ENCODE peak calls at places on chromosomes 2 and 18, in five cellular contexts. One of them, this sample, is unnamed.

GRCh38 chr2:190659553-190659952 is 10.7 kb downstream of the NAB1 start:
- DNase-seq in neural progenitor cell: no peak
- DNase-seq in ovary: no peak
- DNase-seq in body of pancreas: no peak
- DNase-seq in choroid plexus epithelial cell: no peak
- DNase-seq in this sample: no peak

GRCh38 chr2:8453904-8454302 is 228.0 kb upstream of the ID2 start:
- DNase-seq in neural progenitor cell: no peak
- DNase-seq in ovary: no peak
- DNase-seq in body of pancreas: no peak
- DNase-seq in choroid plexus epithelial cell: no peak
- DNase-seq in this sample: peak

GRCh38 chr2:240925576-240926515 is 19.7 kb downstream of the CROCC2 start:
- DNase-seq in neural progenitor cell: no peak
- DNase-seq in body of pancreas: peak
- DNase-seq in ovary: peak
- DNase-seq in choroid plexus epithelial cell: no peak
- DNase-seq in this sample: peak

GRCh38 chr18:63363951-63364350 is 3.1 kb downstream of the KDSR start:
- DNase-seq in ovary: no peak
- DNase-seq in choroid plexus epithelial cell: no peak
- DNase-seq in body of pancreas: no peak
- DNase-seq in neural progenitor cell: no peak
- DNase-seq in this sample: no peak

GRCh38 chr2:126808929-126809328 is 89.8 kb upstream of the TEX51 start:
- DNase-seq in ovary: no peak
- DNase-seq in neural progenitor cell: peak
- DNase-seq in choroid plexus epithelial cell: no peak
- DNase-seq in body of pancreas: no peak
- DNase-seq in this sample: no peak

GRCh38 chr2:30230855-30231725 is at the start of gene LBH:
- DNase-seq in neural progenitor cell: peak
- DNase-seq in choroid plexus epithelial cell: peak
- DNase-seq in body of pancreas: peak
- DNase-seq in ovary: peak
- DNase-seq in this sample: peak

GRCh38 chr2:156697906-156698305 is 261.7 kb downstream of the GPD2 start:
- DNase-seq in body of pancreas: no peak
- DNase-seq in neural progenitor cell: no peak
- DNase-seq in ovary: no peak
- DNase-seq in choroid plexus epithelial cell: no peak
- DNase-seq in this sample: no peak

GRCh38 chr2:222671259-222672067 is at the start of gene MOGAT1:
- DNase-seq in choroid plexus epithelial cell: no peak
- DNase-seq in neural progenitor cell: peak
- DNase-seq in ovary: peak
- DNase-seq in body of pancreas: peak
- DNase-seq in this sample: peak

GRCh38 chr2:157903051-157903625 is 27.0 kb upstream of the ACVR1 start:
- DNase-seq in body of pancreas: no peak
- DNase-seq in choroid plexus epithelial cell: no peak
- DNase-seq in ovary: no peak
- DNase-seq in neural progenitor cell: no peak
- DNase-seq in this sample: no peak

GRCh38 chr2:116141891-116142474 is 1672.5 kb upstream of the DDX18 start:
- DNase-seq in choroid plexus epithelial cell: no peak
- DNase-seq in body of pancreas: no peak
- DNase-seq in neural progenitor cell: no peak
- DNase-seq in ovary: no peak
- DNase-seq in this sample: no peak

GRCh38 chr2:100350661-100351185 is 28.4 kb upstream of the LONRF2 start:
- DNase-seq in neural progenitor cell: no peak
- DNase-seq in body of pancreas: no peak
- DNase-seq in choroid plexus epithelial cell: peak
- DNase-seq in ovary: peak
- DNase-seq in this sample: no peak

GRCh38 chr2:148746973-148747372 is 102.4 kb downstream of the EPC2 start:
- DNase-seq in neural progenitor cell: no peak
- DNase-seq in choroid plexus epithelial cell: no peak
- DNase-seq in ovary: no peak
- DNase-seq in body of pancreas: no peak
- DNase-seq in this sample: no peak

GRCh38 chr2:229270551-229271410 is at the start of gene PID1:
- DNase-seq in neural progenitor cell: peak
- DNase-seq in ovary: peak
- DNase-seq in body of pancreas: peak
- DNase-seq in choroid plexus epithelial cell: peak
- DNase-seq in this sample: peak

GRCh38 chr2:53987336-53987921 is 16.6 kb upstream of the PSME4 start:
- DNase-seq in neural progenitor cell: no peak
- DNase-seq in body of pancreas: no peak
- DNase-seq in ovary: no peak
- DNase-seq in choroid plexus epithelial cell: peak
- DNase-seq in this sample: no peak

GRCh38 chr2:173590278-173590811 is 235.7 kb downstream of the CDCA7 start:
- DNase-seq in choroid plexus epithelial cell: peak
- DNase-seq in neural progenitor cell: no peak
- DNase-seq in body of pancreas: peak
- DNase-seq in ovary: no peak
- DNase-seq in this sample: peak

GRCh38 chr2:212337036-212337435 is 201.6 kb downstream of the ERBB4 start:
- DNase-seq in neural progenitor cell: no peak
- DNase-seq in ovary: no peak
- DNase-seq in body of pancreas: no peak
- DNase-seq in choroid plexus epithelial cell: no peak
- DNase-seq in this sample: no peak

GRCh38 chr2:204255469-204255868 is 289.8 kb upstream of the PARD3B start:
- DNase-seq in choroid plexus epithelial cell: no peak
- DNase-seq in body of pancreas: no peak
- DNase-seq in neural progenitor cell: no peak
- DNase-seq in ovary: no peak
- DNase-seq in this sample: no peak

GRCh38 chr2:236939751-236940229 is 145.9 kb upstream of the COPS8 start:
- DNase-seq in ovary: no peak
- DNase-seq in neural progenitor cell: no peak
- DNase-seq in body of pancreas: no peak
- DNase-seq in choroid plexus epithelial cell: no peak
- DNase-seq in this sample: no peak

GRCh38 chr18:31586616-31587015 is 5.1 kb upstream of the TTR start:
- DNase-seq in choroid plexus epithelial cell: no peak
- DNase-seq in ovary: no peak
- DNase-seq in neural progenitor cell: no peak
- DNase-seq in body of pancreas: no peak
- DNase-seq in this sample: no peak

GRCh38 chr18:62248313-62248712 is 61.3 kb downstream of the RELCH start:
- DNase-seq in choroid plexus epithelial cell: no peak
- DNase-seq in neural progenitor cell: no peak
- DNase-seq in body of pancreas: no peak
- DNase-seq in ovary: no peak
- DNase-seq in this sample: no peak

GRCh38 chr2:224379210-224379609 is 22.7 kb downstream of the FAM124B start:
- DNase-seq in ovary: no peak
- DNase-seq in neural progenitor cell: no peak
- DNase-seq in choroid plexus epithelial cell: no peak
- DNase-seq in body of pancreas: no peak
- DNase-seq in this sample: no peak

GRCh38 chr2:160429248-160430000 is 64.2 kb downstream of the RBMS1 start:
- DNase-seq in neural progenitor cell: peak
- DNase-seq in choroid plexus epithelial cell: peak
- DNase-seq in ovary: no peak
- DNase-seq in body of pancreas: no peak
- DNase-seq in this sample: peak

GRCh38 chr2:211939177-211939576 is 599.4 kb downstream of the ERBB4 start:
- DNase-seq in body of pancreas: no peak
- DNase-seq in ovary: no peak
- DNase-seq in neural progenitor cell: no peak
- DNase-seq in choroid plexus epithelial cell: no peak
- DNase-seq in this sample: no peak

GRCh38 chr2:118221952-118222594 is 133.8 kb downstream of the INSIG2 start:
- DNase-seq in choroid plexus epithelial cell: peak
- DNase-seq in ovary: no peak
- DNase-seq in neural progenitor cell: peak
- DNase-seq in body of pancreas: peak
- DNase-seq in this sample: peak

GRCh38 chr18:45137089-45137423 is 456.4 kb downstream of the SETBP1 start:
- DNase-seq in choroid plexus epithelial cell: no peak
- DNase-seq in body of pancreas: no peak
- DNase-seq in ovary: no peak
- DNase-seq in neural progenitor cell: no peak
- DNase-seq in this sample: no peak

GRCh38 chr2:207014424-207014823 is 75.1 kb downstream of the CPO start:
- DNase-seq in body of pancreas: no peak
- DNase-seq in choroid plexus epithelial cell: no peak
- DNase-seq in neural progenitor cell: no peak
- DNase-seq in ovary: no peak
- DNase-seq in this sample: no peak

GRCh38 chr2:207734264-207734635 is 22.8 kb downstream of the CCNYL1 start:
- DNase-seq in body of pancreas: no peak
- DNase-seq in choroid plexus epithelial cell: peak
- DNase-seq in neural progenitor cell: no peak
- DNase-seq in ovary: no peak
- DNase-seq in this sample: peak

GRCh38 chr2:113274427-113274826 is 4.3 kb downstream of the PAX8 start:
- DNase-seq in choroid plexus epithelial cell: no peak
- DNase-seq in neural progenitor cell: no peak
- DNase-seq in ovary: no peak
- DNase-seq in body of pancreas: no peak
- DNase-seq in this sample: no peak

GRCh38 chr18:64407606-64408005 is 258.7 kb upstream of the LINC00305 start:
- DNase-seq in ovary: no peak
- DNase-seq in choroid plexus epithelial cell: no peak
- DNase-seq in body of pancreas: no peak
- DNase-seq in neural progenitor cell: no peak
- DNase-seq in this sample: no peak

GRCh38 chr2:38615237-38615636 is 12.5 kb upstream of the HNRNPLL start:
- DNase-seq in ovary: no peak
- DNase-seq in choroid plexus epithelial cell: peak
- DNase-seq in body of pancreas: no peak
- DNase-seq in neural progenitor cell: no peak
- DNase-seq in this sample: peak

GRCh38 chr2:230134496-230135073 is 65.9 kb upstream of the SLC16A14 start:
- DNase-seq in ovary: no peak
- DNase-seq in neural progenitor cell: no peak
- DNase-seq in choroid plexus epithelial cell: peak
- DNase-seq in body of pancreas: no peak
- DNase-seq in this sample: peak

GRCh38 chr18:78859686-78860085 is 119.9 kb upstream of the SALL3 start:
- DNase-seq in choroid plexus epithelial cell: no peak
- DNase-seq in body of pancreas: no peak
- DNase-seq in ovary: no peak
- DNase-seq in neural progenitor cell: no peak
- DNase-seq in this sample: no peak

GRCh38 chr18:78861706-78862105 is 117.9 kb upstream of the SALL3 start:
- DNase-seq in choroid plexus epithelial cell: no peak
- DNase-seq in body of pancreas: no peak
- DNase-seq in ovary: no peak
- DNase-seq in neural progenitor cell: peak
- DNase-seq in this sample: no peak

GRCh38 chr18:78860117-78860516 is 119.5 kb upstream of the SALL3 start:
- DNase-seq in neural progenitor cell: no peak
- DNase-seq in choroid plexus epithelial cell: no peak
- DNase-seq in body of pancreas: no peak
- DNase-seq in ovary: no peak
- DNase-seq in this sample: peak

GRCh38 chr18:78862395-78862794 is 117.2 kb upstream of the SALL3 start:
- DNase-seq in neural progenitor cell: no peak
- DNase-seq in choroid plexus epithelial cell: no peak
- DNase-seq in body of pancreas: no peak
- DNase-seq in ovary: no peak
- DNase-seq in this sample: peak

DNA sequence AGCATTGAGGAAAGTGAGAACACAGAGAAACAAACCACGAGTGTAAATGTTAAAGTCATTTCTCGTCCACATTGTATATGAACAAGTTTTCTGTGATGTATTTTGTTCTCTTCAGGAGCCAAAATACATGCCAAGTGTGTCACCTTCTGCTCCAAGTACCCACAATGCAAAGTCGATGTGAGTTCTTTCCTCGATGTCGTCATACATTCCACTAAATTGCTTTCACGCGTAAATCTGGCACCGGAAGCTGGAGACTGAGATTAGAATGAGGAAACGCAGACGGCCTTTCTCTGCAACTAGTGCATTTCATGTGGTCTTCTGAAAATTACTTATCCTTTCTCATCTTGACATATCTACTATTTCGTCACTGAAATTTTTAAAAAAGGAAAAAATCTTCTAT is 118.5 kb upstream of the SALL3 start:
- DNase-seq in ovary: no peak
- DNase-seq in choroid plexus epithelial cell: no peak
- DNase-seq in neural progenitor cell: no peak
- DNase-seq in body of pancreas: no peak
- DNase-seq in this sample: peak
- TF ChIP-seq CTCF in ovary: no peak
- TF ChIP-seq CTCF in choroid plexus epithelial cell: no peak
- TF ChIP-seq CTCF in neural progenitor cell: no peak
- TF ChIP-seq CTCF in body of pancreas: no peak
- TF ChIP-seq CTCF in this sample: no peak

GRCh38 chr2:7020059-7020458 is 102.8 kb downstream of the RNF144A start:
- DNase-seq in choroid plexus epithelial cell: no peak
- DNase-seq in ovary: no peak
- DNase-seq in neural progenitor cell: no peak
- DNase-seq in body of pancreas: no peak
- DNase-seq in this sample: no peak
- TF ChIP-seq CTCF in choroid plexus epithelial cell: no peak
- TF ChIP-seq CTCF in ovary: no peak
- TF ChIP-seq CTCF in neural progenitor cell: no peak
- TF ChIP-seq CTCF in body of pancreas: no peak
- TF ChIP-seq CTCF in this sample: no peak

GRCh38 chr18:24795129-24795528 is 334.7 kb downstream of the HRH4 start:
- DNase-seq in neural progenitor cell: no peak
- DNase-seq in ovary: no peak
- DNase-seq in choroid plexus epithelial cell: no peak
- DNase-seq in body of pancreas: no peak
- DNase-seq in this sample: no peak
- TF ChIP-seq CTCF in neural progenitor cell: peak
- TF ChIP-seq CTCF in ovary: no peak
- TF ChIP-seq CTCF in choroid plexus epithelial cell: no peak
- TF ChIP-seq CTCF in body of pancreas: no peak
- TF ChIP-seq CTCF in this sample: no peak

GRCh38 chr2:178211460-178211859 is 17.1 kb downstream of the OSBPL6 start:
- DNase-seq in ovary: no peak
- DNase-seq in body of pancreas: no peak
- DNase-seq in neural progenitor cell: no peak
- DNase-seq in choroid plexus epithelial cell: no peak
- DNase-seq in this sample: no peak

GRCh38 chr2:178205853-178206516 is 11.7 kb downstream of the OSBPL6 start:
- DNase-seq in neural progenitor cell: no peak
- DNase-seq in choroid plexus epithelial cell: peak
- DNase-seq in body of pancreas: no peak
- DNase-seq in ovary: no peak
- DNase-seq in this sample: peak

GRCh38 chr2:178211943-178212342 is 17.6 kb downstream of the OSBPL6 start:
- DNase-seq in body of pancreas: no peak
- DNase-seq in ovary: no peak
- DNase-seq in neural progenitor cell: peak
- DNase-seq in choroid plexus epithelial cell: no peak
- DNase-seq in this sample: no peak

GRCh38 chr2:178208336-178208735 is 14.0 kb downstream of the OSBPL6 start:
- DNase-seq in choroid plexus epithelial cell: no peak
- DNase-seq in ovary: no peak
- DNase-seq in neural progenitor cell: no peak
- DNase-seq in body of pancreas: no peak
- DNase-seq in this sample: no peak

GRCh38 chr2:178208817-178209216 is 14.5 kb downstream of the OSBPL6 start:
- DNase-seq in ovary: no peak
- DNase-seq in neural progenitor cell: no peak
- DNase-seq in body of pancreas: no peak
- DNase-seq in choroid plexus epithelial cell: peak
- DNase-seq in this sample: no peak
- TF ChIP-seq CTCF in ovary: no peak
- TF ChIP-seq CTCF in neural progenitor cell: peak
- TF ChIP-seq CTCF in body of pancreas: peak
- TF ChIP-seq CTCF in choroid plexus epithelial cell: peak
- TF ChIP-seq CTCF in this sample: peak